ENCODE peak calls at places on chromosomes 5 and 9, in ten cellular contexts. One of them, this sample, is unnamed.
A peak's percentile ranks its signal among the peaks of the same experiment; 100 is the strongest.

GRCh38 chr5:133347039-133347438 is 265.3 kb downstream of the FSTL4 start:
- DNase-seq in suprapubic skin: no peak
- DNase-seq in SK-N-SH: no peak
- DNase-seq in stomach: no peak
- DNase-seq in sigmoid colon: no peak
- DNase-seq in HCT116: peak; percentile 56
- DNase-seq in HepG2: peak; percentile 29
- DNase-seq in esophagus muscularis mucosa: no peak
- DNase-seq in endothelial cell of umbilical vein: no peak
- DNase-seq in vagina: no peak
- DNase-seq in this sample: no peak

GRCh38 chr9:30065888-30066287 is 2318.6 kb upstream of the ACO1 start:
- DNase-seq in suprapubic skin: no peak
- DNase-seq in SK-N-SH: no peak
- DNase-seq in stomach: no peak
- DNase-seq in sigmoid colon: no peak
- DNase-seq in HCT116: peak; percentile 3
- DNase-seq in HepG2: peak; percentile 6
- DNase-seq in esophagus muscularis mucosa: no peak
- DNase-seq in endothelial cell of umbilical vein: no peak
- DNase-seq in vagina: no peak
- DNase-seq in this sample: no peak

GRCh38 chr9:137917795-137918194 is 40.2 kb downstream of the CACNA1B start:
- DNase-seq in suprapubic skin: no peak
- DNase-seq in SK-N-SH: no peak
- DNase-seq in stomach: no peak
- DNase-seq in sigmoid colon: no peak
- DNase-seq in HCT116: no peak
- DNase-seq in HepG2: no peak
- DNase-seq in esophagus muscularis mucosa: no peak
- DNase-seq in endothelial cell of umbilical vein: no peak
- DNase-seq in vagina: no peak
- DNase-seq in this sample: no peak

GRCh38 chr5:42951169-42951846 is 88.8 kb downstream of the ANXA2R start:
- DNase-seq in suprapubic skin: peak; percentile 80
- DNase-seq in SK-N-SH: peak; percentile 45
- DNase-seq in stomach: peak; percentile 32
- DNase-seq in sigmoid colon: no peak
- DNase-seq in HCT116: no peak
- DNase-seq in HepG2: no peak
- DNase-seq in esophagus muscularis mucosa: no peak
- DNase-seq in endothelial cell of umbilical vein: peak; percentile 71
- DNase-seq in vagina: no peak
- DNase-seq in this sample: peak; percentile 59

GRCh38 chr9:83429229-83429628 is 109.0 kb downstream of the FRMD3 start:
- DNase-seq in suprapubic skin: no peak
- DNase-seq in SK-N-SH: no peak
- DNase-seq in stomach: no peak
- DNase-seq in sigmoid colon: no peak
- DNase-seq in HCT116: no peak
- DNase-seq in HepG2: peak; percentile 80
- DNase-seq in esophagus muscularis mucosa: no peak
- DNase-seq in endothelial cell of umbilical vein: no peak
- DNase-seq in vagina: no peak
- DNase-seq in this sample: no peak

GRCh38 chr5:22521521-22521920 is 331.6 kb downstream of the CDH12 start:
- DNase-seq in suprapubic skin: no peak
- DNase-seq in SK-N-SH: no peak
- DNase-seq in stomach: no peak
- DNase-seq in sigmoid colon: no peak
- DNase-seq in HCT116: no peak
- DNase-seq in HepG2: no peak
- DNase-seq in esophagus muscularis mucosa: no peak
- DNase-seq in endothelial cell of umbilical vein: no peak
- DNase-seq in vagina: no peak
- DNase-seq in this sample: no peak

GRCh38 chr5:172506921-172507320 is 52.6 kb upstream of the SH3PXD2B start:
- DNase-seq in suprapubic skin: peak; percentile 24
- DNase-seq in SK-N-SH: no peak
- DNase-seq in stomach: no peak
- DNase-seq in sigmoid colon: peak; percentile 32
- DNase-seq in HCT116: no peak
- DNase-seq in HepG2: no peak
- DNase-seq in esophagus muscularis mucosa: peak; percentile 64
- DNase-seq in endothelial cell of umbilical vein: no peak
- DNase-seq in vagina: peak; percentile 54
- DNase-seq in this sample: no peak

GRCh38 chr5:53942724-53943123 is 367.6 kb downstream of the ARL15 start:
- DNase-seq in suprapubic skin: no peak
- DNase-seq in SK-N-SH: no peak
- DNase-seq in stomach: no peak
- DNase-seq in sigmoid colon: no peak
- DNase-seq in HCT116: no peak
- DNase-seq in HepG2: no peak
- DNase-seq in esophagus muscularis mucosa: no peak
- DNase-seq in endothelial cell of umbilical vein: peak; percentile 80
- DNase-seq in vagina: no peak
- DNase-seq in this sample: no peak

GRCh38 chr9:33133186-33133585 is 34.0 kb downstream of the B4GALT1 start:
- DNase-seq in suprapubic skin: peak; percentile 52
- DNase-seq in SK-N-SH: no peak
- DNase-seq in stomach: no peak
- DNase-seq in sigmoid colon: peak; percentile 59
- DNase-seq in HCT116: no peak
- DNase-seq in HepG2: no peak
- DNase-seq in esophagus muscularis mucosa: no peak
- DNase-seq in endothelial cell of umbilical vein: no peak
- DNase-seq in vagina: no peak
- DNase-seq in this sample: no peak

GRCh38 chr9:33130501-33130900 is 36.6 kb downstream of the B4GALT1 start:
- DNase-seq in suprapubic skin: peak; percentile 48
- DNase-seq in SK-N-SH: no peak
- DNase-seq in stomach: no peak
- DNase-seq in sigmoid colon: peak; percentile 52
- DNase-seq in HCT116: no peak
- DNase-seq in HepG2: no peak
- DNase-seq in esophagus muscularis mucosa: no peak
- DNase-seq in endothelial cell of umbilical vein: peak; percentile 66
- DNase-seq in vagina: no peak
- DNase-seq in this sample: no peak

GRCh38 chr9:33131505-33132248 is 35.5 kb downstream of the B4GALT1 start:
- DNase-seq in suprapubic skin: no peak
- DNase-seq in SK-N-SH: no peak
- DNase-seq in stomach: no peak
- DNase-seq in sigmoid colon: no peak
- DNase-seq in HCT116: no peak
- DNase-seq in HepG2: peak; percentile 34
- DNase-seq in esophagus muscularis mucosa: no peak
- DNase-seq in endothelial cell of umbilical vein: no peak
- DNase-seq in vagina: no peak
- DNase-seq in this sample: no peak

GRCh38 chr9:33130961-33131360 is 36.2 kb downstream of the B4GALT1 start:
- DNase-seq in suprapubic skin: peak; percentile 29
- DNase-seq in SK-N-SH: no peak
- DNase-seq in stomach: no peak
- DNase-seq in sigmoid colon: peak; percentile 59
- DNase-seq in HCT116: no peak
- DNase-seq in HepG2: no peak
- DNase-seq in esophagus muscularis mucosa: no peak
- DNase-seq in endothelial cell of umbilical vein: no peak
- DNase-seq in vagina: no peak
- DNase-seq in this sample: no peak

GRCh38 chr9:33132249-33132772 is 34.8 kb downstream of the B4GALT1 start:
- DNase-seq in suprapubic skin: peak; percentile 49
- DNase-seq in SK-N-SH: no peak
- DNase-seq in stomach: no peak
- DNase-seq in sigmoid colon: peak; percentile 65
- DNase-seq in HCT116: no peak
- DNase-seq in HepG2: no peak
- DNase-seq in esophagus muscularis mucosa: no peak
- DNase-seq in endothelial cell of umbilical vein: peak; percentile 24
- DNase-seq in vagina: no peak
- DNase-seq in this sample: no peak
- TF ChIP-seq POLR2AphosphoS5 in suprapubic skin: no peak
- TF ChIP-seq POLR2AphosphoS5 in SK-N-SH: no peak
- TF ChIP-seq POLR2AphosphoS5 in stomach: no peak
- TF ChIP-seq POLR2AphosphoS5 in sigmoid colon: no peak
- TF ChIP-seq POLR2AphosphoS5 in HCT116: no peak
- TF ChIP-seq POLR2AphosphoS5 in HepG2: no peak
- TF ChIP-seq POLR2AphosphoS5 in esophagus muscularis mucosa: peak; percentile 10
- TF ChIP-seq POLR2AphosphoS5 in endothelial cell of umbilical vein: no peak
- TF ChIP-seq POLR2AphosphoS5 in vagina: peak; percentile 34
- TF ChIP-seq POLR2AphosphoS5 in this sample: no peak

DNA sequence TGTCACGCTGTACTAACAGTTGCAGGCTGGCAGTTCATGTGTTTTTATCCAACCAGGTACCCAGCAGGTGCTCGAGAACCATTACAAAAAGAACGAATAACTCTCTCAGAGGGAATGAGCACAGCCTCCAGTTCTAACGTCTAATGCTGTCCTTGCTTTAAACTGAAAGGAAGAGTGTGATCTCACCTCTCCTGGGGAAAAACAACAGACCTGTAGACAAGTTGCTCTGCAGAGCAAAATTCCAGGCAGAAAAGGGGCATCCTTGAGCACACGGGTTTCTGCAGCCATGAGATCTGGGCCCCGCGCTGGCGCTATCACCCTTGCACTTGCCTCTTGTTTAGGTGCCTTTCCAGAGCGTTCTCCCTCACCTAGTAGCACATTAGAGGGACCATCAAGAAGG is 92.5 kb upstream of the DNAH5 start:
- DNase-seq in suprapubic skin: no peak
- DNase-seq in SK-N-SH: no peak
- DNase-seq in stomach: no peak
- DNase-seq in sigmoid colon: no peak
- DNase-seq in HCT116: no peak
- DNase-seq in HepG2: no peak
- DNase-seq in esophagus muscularis mucosa: no peak
- DNase-seq in endothelial cell of umbilical vein: peak; percentile 34
- DNase-seq in vagina: no peak
- DNase-seq in this sample: no peak
- TF ChIP-seq CTCF in suprapubic skin: no peak
- TF ChIP-seq CTCF in SK-N-SH: no peak
- TF ChIP-seq CTCF in stomach: no peak
- TF ChIP-seq CTCF in sigmoid colon: no peak
- TF ChIP-seq CTCF in HCT116: no peak
- TF ChIP-seq CTCF in HepG2: no peak
- TF ChIP-seq CTCF in esophagus muscularis mucosa: no peak
- TF ChIP-seq CTCF in endothelial cell of umbilical vein: no peak
- TF ChIP-seq CTCF in vagina: no peak
- TF ChIP-seq CTCF in this sample: no peak

GRCh38 chr5:33311893-33312292 is 128.9 kb upstream of the TARS1 start:
- DNase-seq in suprapubic skin: no peak
- DNase-seq in SK-N-SH: no peak
- DNase-seq in stomach: no peak
- DNase-seq in sigmoid colon: no peak
- DNase-seq in HCT116: peak; percentile 4
- DNase-seq in HepG2: no peak
- DNase-seq in esophagus muscularis mucosa: no peak
- DNase-seq in endothelial cell of umbilical vein: peak; percentile 6
- DNase-seq in vagina: no peak
- DNase-seq in this sample: no peak
- H3K27ac ChIP-seq in suprapubic skin: no peak overlapping the region
- H3K27ac ChIP-seq in SK-N-SH: peak overlapping the region; percentile 44
- H3K27ac ChIP-seq in stomach: no peak overlapping the region
- H3K27ac ChIP-seq in sigmoid colon: no peak overlapping the region
- H3K27ac ChIP-seq in HCT116: no peak overlapping the region
- H3K27ac ChIP-seq in HepG2: no peak overlapping the region
- H3K27ac ChIP-seq in esophagus muscularis mucosa: no peak overlapping the region
- H3K27ac ChIP-seq in endothelial cell of umbilical vein: no peak overlapping the region
- H3K27ac ChIP-seq in vagina: no peak overlapping the region
- H3K27ac ChIP-seq in this sample: no peak overlapping the region

GRCh38 chr9:114908104-114908621 is 22.2 kb downstream of the TNFSF8 start:
- DNase-seq in suprapubic skin: no peak
- DNase-seq in SK-N-SH: no peak
- DNase-seq in stomach: no peak
- DNase-seq in sigmoid colon: no peak
- DNase-seq in HCT116: peak; percentile 38
- DNase-seq in HepG2: peak; percentile 83
- DNase-seq in esophagus muscularis mucosa: no peak
- DNase-seq in endothelial cell of umbilical vein: no peak
- DNase-seq in vagina: no peak
- DNase-seq in this sample: no peak
- TF ChIP-seq POLR2AphosphoS5 in suprapubic skin: no peak
- TF ChIP-seq POLR2AphosphoS5 in SK-N-SH: peak; percentile 60
- TF ChIP-seq POLR2AphosphoS5 in stomach: no peak
- TF ChIP-seq POLR2AphosphoS5 in sigmoid colon: no peak
- TF ChIP-seq POLR2AphosphoS5 in HCT116: no peak
- TF ChIP-seq POLR2AphosphoS5 in HepG2: no peak
- TF ChIP-seq POLR2AphosphoS5 in esophagus muscularis mucosa: no peak
- TF ChIP-seq POLR2AphosphoS5 in endothelial cell of umbilical vein: no peak
- TF ChIP-seq POLR2AphosphoS5 in vagina: no peak
- TF ChIP-seq POLR2AphosphoS5 in this sample: no peak

GRCh38 chr5:5132896-5133295 is 7.2 kb upstream of the ADAMTS16 start:
- DNase-seq in suprapubic skin: no peak
- DNase-seq in SK-N-SH: no peak
- DNase-seq in stomach: no peak
- DNase-seq in sigmoid colon: no peak
- DNase-seq in HCT116: no peak
- DNase-seq in HepG2: no peak
- DNase-seq in esophagus muscularis mucosa: no peak
- DNase-seq in endothelial cell of umbilical vein: no peak
- DNase-seq in vagina: no peak
- DNase-seq in this sample: no peak

GRCh38 chr5:5135957-5136676 is 4.0 kb upstream of the ADAMTS16 start:
- DNase-seq in suprapubic skin: no peak
- DNase-seq in SK-N-SH: no peak
- DNase-seq in stomach: no peak
- DNase-seq in sigmoid colon: no peak
- DNase-seq in HCT116: no peak
- DNase-seq in HepG2: peak; percentile 81
- DNase-seq in esophagus muscularis mucosa: no peak
- DNase-seq in endothelial cell of umbilical vein: no peak
- DNase-seq in vagina: no peak
- DNase-seq in this sample: no peak

GRCh38 chr5:5128766-5129165 is 11.4 kb upstream of the ADAMTS16 start:
- DNase-seq in suprapubic skin: no peak
- DNase-seq in SK-N-SH: no peak
- DNase-seq in stomach: no peak
- DNase-seq in sigmoid colon: no peak
- DNase-seq in HCT116: no peak
- DNase-seq in HepG2: no peak
- DNase-seq in esophagus muscularis mucosa: no peak
- DNase-seq in endothelial cell of umbilical vein: no peak
- DNase-seq in vagina: no peak
- DNase-seq in this sample: no peak

GRCh38 chr5:5134107-5134506 is 6.0 kb upstream of the ADAMTS16 start:
- DNase-seq in suprapubic skin: no peak
- DNase-seq in SK-N-SH: no peak
- DNase-seq in stomach: no peak
- DNase-seq in sigmoid colon: no peak
- DNase-seq in HCT116: no peak
- DNase-seq in HepG2: no peak
- DNase-seq in esophagus muscularis mucosa: no peak
- DNase-seq in endothelial cell of umbilical vein: no peak
- DNase-seq in vagina: no peak
- DNase-seq in this sample: no peak

DNA sequence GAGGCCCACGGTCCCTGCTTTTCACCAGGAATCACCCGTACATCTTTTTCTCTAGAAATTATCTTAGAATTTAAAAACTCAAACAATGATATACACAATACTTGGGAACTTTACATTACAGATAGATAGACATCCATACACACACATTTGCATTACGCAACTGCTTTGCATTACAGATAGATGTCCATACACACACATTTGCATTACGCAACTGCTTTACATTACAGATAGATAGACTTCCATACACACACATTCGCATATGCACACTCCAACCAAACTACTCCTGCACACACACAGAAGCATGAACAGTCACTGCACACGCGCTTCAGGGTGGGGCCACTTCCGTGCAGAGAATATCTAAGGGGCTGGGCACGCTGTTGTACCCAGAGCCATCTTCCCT is 7.9 kb upstream of the ADAMTS16 start:
- DNase-seq in suprapubic skin: no peak
- DNase-seq in SK-N-SH: no peak
- DNase-seq in stomach: no peak
- DNase-seq in sigmoid colon: no peak
- DNase-seq in HCT116: no peak
- DNase-seq in HepG2: peak; percentile 5
- DNase-seq in esophagus muscularis mucosa: no peak
- DNase-seq in endothelial cell of umbilical vein: no peak
- DNase-seq in vagina: no peak
- DNase-seq in this sample: no peak
- TF ChIP-seq CTCF in suprapubic skin: no peak
- TF ChIP-seq CTCF in SK-N-SH: no peak
- TF ChIP-seq CTCF in stomach: no peak
- TF ChIP-seq CTCF in sigmoid colon: no peak
- TF ChIP-seq CTCF in HCT116: no peak
- TF ChIP-seq CTCF in HepG2: no peak
- TF ChIP-seq CTCF in esophagus muscularis mucosa: no peak
- TF ChIP-seq CTCF in endothelial cell of umbilical vein: no peak
- TF ChIP-seq CTCF in vagina: no peak
- TF ChIP-seq CTCF in this sample: no peak